ENCODE peak calls at places on chromosomes 4 and X, in eight cellular contexts. G is mammary epithelial cell, I is hepatocyte, K is HCT116, S is astrocyte, P is PC-3, C is endothelial cell of umbilical vein, Z is GM23338. E is an unnamed sample.

GRCh38 chr4:84751707-84752106 is 168.8 kb downstream of the CDS1 start:
- DNase-seq in C (no peak), S (no peak), K (no peak), I (no peak), Z (no peak), P (no peak), G (no peak), E (no peak)

GRCh38 chr4:145734576-145735329 is 54.8 kb downstream of the C4orf51 start:
- DNase-seq in P (peak; percentile 98), C (peak; percentile 94), G (peak; percentile 99), S (peak; percentile 99), Z (no peak), I (peak; percentile 82), K (no peak), E (peak; percentile 99)

GRCh38 chr4:2962099-2962455 is 1.1 kb downstream of the NOP14 start:
- DNase-seq in K (no peak), Z (no peak), I (no peak), P (no peak), S (no peak), C (peak; percentile 21), G (no peak), E (no peak)

GRCh38 chr4:183095199-183095512 is 3.9 kb upstream of the WWC2 start:
- DNase-seq in Z (no peak), P (no peak), S (no peak), I (no peak), G (no peak), K (no peak), C (no peak), E (no peak)

GRCh38 chr4:37605843-37606565 is 80.2 kb downstream of the RELL1 start:
- DNase-seq in G (no peak), S (no peak), P (no peak), K (no peak), Z (no peak), I (no peak), C (no peak), E (no peak)

GRCh38 chr4:8837181-8837811 is 34.3 kb downstream of the HMX1 start:
- DNase-seq in Z (peak; percentile 43), P (no peak), K (no peak), S (no peak), I (no peak), C (no peak), G (no peak), E (no peak)

GRCh38 chr4:2939383-2940243 is 23.6 kb downstream of the NOP14 start:
- DNase-seq in C (no peak), Z (no peak), P (no peak), G (no peak), I (no peak), S (no peak), K (no peak), E (no peak)

GRCh38 chr4:73872331-73873108 is 3.3 kb downstream of the CXCL1 start:
- DNase-seq in S (no peak), G (no peak), P (peak; percentile 35), K (no peak), Z (no peak), C (peak; percentile 62), I (no peak), E (no peak)

GRCh38 chr4:147312376-147313046 is 168.4 kb upstream of the EDNRA start:
- DNase-seq in P (peak; percentile 35), Z (peak; percentile 2), K (no peak), S (peak; percentile 32), G (no peak), C (no peak), I (no peak), E (peak; percentile 39)

GRCh38 chr4:102869569-102870227 is 906 bp downstream of the CISD2 start:
- DNase-seq in S (no peak), C (no peak), K (no peak), I (no peak), P (no peak), Z (peak; percentile 45), G (no peak), E (no peak)

GRCh38 chrX:113741744-113742143 is 842.1 kb upstream of the HTR2C start:
- DNase-seq in I (peak; percentile 66), C (peak; percentile 52), Z (peak; percentile 38), S (peak; percentile 10), G (peak; percentile 8), K (peak; percentile 18), P (peak; percentile 42), E (peak; percentile 29)

GRCh38 chr4:36288727-36289126 is 7.3 kb downstream of the DTHD1 start:
- DNase-seq in G (no peak), C (no peak), I (no peak), K (no peak), Z (no peak), S (peak; percentile 49), P (peak; percentile 6), E (peak; percentile 61)

GRCh38 chrX:135528756-135529155 is 8.3 kb downstream of the INTS6L start:
- DNase-seq in I (no peak), P (no peak), Z (no peak), G (no peak), S (no peak), C (no peak), K (no peak), E (no peak)

GRCh38 chr4:33625762-33626161 is 2618.6 kb downstream of the ARAP2 start:
- DNase-seq in G (no peak), C (no peak), Z (peak; percentile 38), I (peak; percentile 11), K (peak; percentile 12), P (peak; percentile 29), S (no peak), E (no peak)

GRCh38 chr4:7423801-7424552 is 10.8 kb downstream of the PSAPL1 start:
- DNase-seq in S (peak; percentile 10), Z (no peak), K (no peak), P (no peak), G (no peak), C (no peak), I (no peak), E (peak; percentile 19)

DNA sequence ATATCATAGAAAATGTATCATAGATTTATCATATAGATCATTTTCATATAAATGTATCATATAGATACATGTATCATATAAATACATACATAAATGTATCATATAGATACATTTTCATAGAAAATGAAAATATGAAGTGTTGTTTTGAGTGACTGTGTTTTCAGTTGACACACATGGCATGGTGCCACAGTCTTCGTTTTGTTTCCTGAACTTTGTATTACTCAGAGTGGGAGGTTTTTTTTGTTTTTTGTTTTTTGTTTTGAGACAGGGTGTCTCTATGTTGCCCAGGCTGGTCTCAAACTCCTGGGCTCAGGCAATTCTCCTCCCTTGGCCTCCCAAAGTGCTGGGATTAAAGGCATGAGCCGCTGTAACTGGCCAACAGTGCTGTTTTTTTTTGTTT is 3.9 kb downstream of the RBM10 start:
- DNase-seq in Z (no peak), S (no peak), P (peak; percentile 40), K (no peak), C (peak; percentile 68), G (no peak), I (no peak), E (no peak)
- TF ChIP-seq EZH2 in Z (no peak), S (no peak), P (no peak), K (no peak), C (no peak), G (no peak), I (no peak), E (no peak)

GRCh38 chr4:13452927-13453579 is 31.1 kb downstream of the RAB28 start:
- DNase-seq in P (no peak), C (no peak), S (no peak), K (no peak), I (no peak), G (no peak), Z (no peak), E (no peak)
- H3K4me2 ChIP-seq in P (no peak overlapping the region), C (no peak overlapping the region), S (no peak overlapping the region), K (no peak overlapping the region), I (no peak overlapping the region), G (no peak overlapping the region), Z (no peak overlapping the region), E (no peak overlapping the region)

DNA sequence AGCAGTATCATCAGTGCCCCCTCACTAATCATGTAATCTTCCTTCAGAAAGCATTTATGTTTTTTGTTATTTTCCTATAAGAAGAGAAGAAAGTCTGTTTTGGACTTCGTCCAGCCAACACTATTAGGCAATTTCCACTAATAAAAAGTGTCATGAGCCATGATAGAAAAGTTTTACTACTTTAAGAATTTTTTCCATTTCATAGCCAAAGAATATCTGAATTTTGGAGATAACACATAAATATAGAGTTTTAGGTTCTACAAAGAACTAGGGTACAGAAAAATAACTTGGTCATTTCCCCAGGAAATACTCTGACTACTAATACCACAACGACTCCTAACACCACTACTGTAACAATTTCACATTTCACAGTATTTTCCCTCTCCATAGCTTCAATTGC is 41.8 kb upstream of the VEGFC start:
- DNase-seq in G (no peak), Z (no peak), C (peak; percentile 57), K (no peak), P (no peak), I (no peak), S (no peak), E (no peak)
- H3K27ac ChIP-seq in G (no peak overlapping the region), Z (no peak overlapping the region), C (peak overlapping the region; percentile 37), K (no peak overlapping the region), P (no peak overlapping the region), I (no peak overlapping the region), S (no peak overlapping the region), E (no peak overlapping the region)

GRCh38 chr4:184991860-184992259 is 26.4 kb upstream of the HELT start:
- DNase-seq in K (no peak), S (no peak), C (no peak), Z (no peak), G (no peak), I (no peak), P (no peak), E (no peak)

GRCh38 chr4:184994623-184995010 is 23.7 kb upstream of the HELT start:
- DNase-seq in S (no peak), G (no peak), C (no peak), P (no peak), Z (no peak), I (no peak), K (no peak), E (no peak)

GRCh38 chr4:184994010-184994622 is 24.2 kb upstream of the HELT start:
- DNase-seq in Z (no peak), I (no peak), C (no peak), K (no peak), P (no peak), S (no peak), G (no peak), E (no peak)

GRCh38 chr4:184993243-184993642 is 25.0 kb upstream of the HELT start:
- DNase-seq in G (no peak), K (no peak), P (no peak), C (no peak), Z (no peak), I (no peak), S (no peak), E (no peak)

DNA sequence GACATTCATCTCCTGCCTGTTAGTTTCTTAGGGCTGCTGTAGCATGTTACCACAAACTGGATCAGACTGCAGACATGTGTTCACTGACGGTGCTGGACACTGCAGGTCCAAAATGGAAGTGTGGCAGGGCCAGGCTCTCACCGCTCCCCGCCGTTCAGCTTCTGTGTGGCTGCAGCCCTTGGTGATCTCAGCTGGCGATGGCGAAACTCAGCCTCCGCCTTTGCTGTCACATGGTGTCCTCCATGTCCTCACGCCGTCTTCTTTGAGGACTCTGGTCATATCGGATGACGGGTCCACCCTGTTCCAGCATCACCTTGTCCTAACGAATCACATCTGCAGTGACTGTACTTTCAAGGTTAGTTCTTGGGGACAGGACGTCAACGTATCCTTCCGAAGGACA is 25.9 kb upstream of the HELT start:
- DNase-seq in Z (no peak), P (no peak), I (no peak), S (no peak), G (no peak), C (no peak), K (no peak), E (no peak)
- TF ChIP-seq EZH2 in Z (no peak), P (no peak), I (no peak), S (no peak), G (no peak), C (no peak), K (no peak), E (no peak)

E was measured in fibroblast of lung.